ENCODE peak calls at places on chromosomes 11 and 22, in six cellular contexts. X, T, A, K, Y and W are unnamed samples.
A peak's percentile ranks its signal among the peaks of the same experiment; 100 is the strongest.

GRCh38 chr11:119493712-119494111 is 70.7 kb upstream of the THY1 start:
- DNase-seq in X (no peak), T (peak; percentile 76), A (no peak), K (no peak), Y (peak; percentile 41), W (no peak)

GRCh38 chr22:36194971-36195370 is 6.6 kb downstream of the APOL4 start:
- DNase-seq in X (peak; percentile 17), T (peak; percentile 78), A (peak; percentile 77), K (peak; percentile 61), Y (peak; percentile 43), W (no peak)

GRCh38 chr11:69944146-69944795 is 125.1 kb upstream of the FGF3 start:
- DNase-seq in X (no peak), T (no peak), A (no peak), K (no peak), Y (no peak), W (no peak)

GRCh38 chr22:29313126-29314071 is 2.1 kb downstream of the RASL10A start:
- DNase-seq in X (no peak), T (peak; percentile 75), A (no peak), K (peak; percentile 52), Y (no peak), W (no peak)

GRCh38 chr11:100932474-100933100 is 197.0 kb downstream of the PGR start:
- DNase-seq in X (no peak), T (no peak), A (no peak), K (no peak), Y (peak; percentile 48), W (no peak)

GRCh38 chr22:26757496-26757895 is 100.1 kb downstream of the MIAT start:
- DNase-seq in X (no peak), T (no peak), A (no peak), K (no peak), Y (no peak), W (no peak)

GRCh38 chr11:13238879-13239514 is 38.6 kb upstream of the BMAL1 start:
- DNase-seq in X (peak; percentile 56), T (peak; percentile 51), A (peak; percentile 31), K (peak; percentile 37), Y (peak; percentile 35), W (no peak)

GRCh38 chr11:28636033-28636432 is 527.8 kb downstream of the METTL15 start:
- DNase-seq in X (no peak), T (no peak), A (no peak), K (no peak), Y (no peak), W (no peak)

GRCh38 chr11:121894581-121894980 is 221.4 kb downstream of the BLID start:
- DNase-seq in X (no peak), T (no peak), A (no peak), K (no peak), Y (peak; percentile 70), W (no peak)

GRCh38 chr11:64741393-64742086 is 2.4 kb downstream of the RASGRP2 start:
- DNase-seq in X (no peak), T (no peak), A (no peak), K (no peak), Y (no peak), W (no peak)

GRCh38 chr11:71519546-71519945 is 7.5 kb upstream of the KRTAP5-7 start:
- DNase-seq in X (no peak), T (no peak), A (peak; percentile 14), K (no peak), Y (no peak), W (no peak)

GRCh38 chr22:32822188-32822877 is 20.8 kb downstream of the TIMP3 start:
- DNase-seq in X (no peak), T (no peak), A (no peak), K (no peak), Y (no peak), W (no peak)